ENCODE peak calls at places on chromosomes 11 and 22, in nine cellular contexts. T, C, E, P, Q, A, R, J and O are unnamed samples.

GRCh38 chr11:70007796-70008195 is 70.3 kb upstream of the ANO1 start:
- DNase-seq in Q (no peak), C (no peak), R (no peak), T (no peak), E (no peak), P (no peak), J (no peak), A (no peak), O (no peak)

GRCh38 chr11:5689551-5689983 is at the start of gene TRIM22:
- DNase-seq in P (peak), T (peak), Q (no peak), J (peak), C (peak), R (peak), A (no peak), E (peak), O (peak)

GRCh38 chr22:39332441-39333064 is 13.1 kb upstream of the RPL3 start:
- DNase-seq in R (no peak), Q (no peak), A (no peak), C (no peak), T (no peak), J (no peak), P (no peak), E (no peak), O (no peak)

GRCh38 chr22:32776800-32777199 is 24.7 kb upstream of the TIMP3 start:
- DNase-seq in P (no peak), E (no peak), Q (no peak), R (no peak), A (no peak), C (no peak), T (no peak), J (no peak), O (no peak)

GRCh38 chr11:68751331-68751856 is at the start of gene TESMIN:
- DNase-seq in E (peak), A (peak), Q (no peak), R (peak), P (peak), J (peak), T (peak), C (no peak), O (peak)

GRCh38 chr22:26707581-26707980 is 50.2 kb downstream of the MIAT start:
- DNase-seq in E (no peak), T (no peak), R (no peak), A (no peak), P (no peak), C (no peak), Q (no peak), J (no peak), O (no peak)

GRCh38 chr22:19149047-19149883 is 827 bp downstream of the GSC2 start:
- DNase-seq in J (no peak), C (no peak), T (no peak), R (no peak), Q (peak), P (no peak), A (no peak), E (no peak), O (no peak)

GRCh38 chr11:68039526-68040086 is 781 bp downstream of the TCIRG1 start:
- DNase-seq in R (no peak), J (no peak), Q (no peak), C (no peak), A (no peak), T (no peak), E (no peak), P (peak), O (no peak)

GRCh38 chr11:70712471-70712870 is 314.1 kb downstream of the CTTN start:
- DNase-seq in C (no peak), E (no peak), J (no peak), P (no peak), Q (no peak), A (no peak), T (no peak), R (no peak), O (no peak)

GRCh38 chr22:49959782-49960158 is 802 bp upstream of the PIM3 start:
- DNase-seq in E (no peak), C (peak), P (peak), J (no peak), A (no peak), T (no peak), R (no peak), Q (no peak), O (no peak)

GRCh38 chr11:88398372-88399140 is 61.0 kb upstream of the CTSC start:
- DNase-seq in T (no peak), E (no peak), P (peak), C (peak), Q (no peak), R (no peak), J (no peak), A (peak), O (no peak)

GRCh38 chr11:131888230-131888826 is 517.9 kb downstream of the NTM start:
- DNase-seq in J (no peak), P (peak), C (peak), E (no peak), T (no peak), R (no peak), A (no peak), Q (no peak), O (no peak)

GRCh38 chr22:26778372-26778771 is 121.0 kb downstream of the MIAT start:
- DNase-seq in J (no peak), R (no peak), A (no peak), Q (no peak), T (no peak), C (no peak), P (no peak), E (no peak), O (no peak)